ENCODE peak calls at places on chromosome 22, in eight cellular contexts. W is A172, T is smooth muscle cell of the brain vasculature, V is activated T-cell treated with anti-CD3 and anti-CD28 coated beads for 24 hours, Z is IMR-90, P is PC-3, U is NCI-H524 treated with DMSO at 0.1 percent for 48 hours, B is ELR. O is an unnamed sample.

GRCh38 chr22:33785283-33785991 is 134.8 kb downstream of the LARGE1 start:
- DNase-seq in W (peak; percentile 4), T (no peak), V (no peak), Z (peak; percentile 88), P (peak; percentile 17), U (no peak), B (no peak), O (no peak)

GRCh38 chr22:19169002-19169946 is 9.3 kb downstream of the SLC25A1 start:
- DNase-seq in W (no peak), T (no peak), V (no peak), Z (no peak), P (no peak), U (peak; percentile 3), B (no peak), O (no peak)

GRCh38 chr22:39444247-39444800 is 12.5 kb upstream of the MGAT3 start:
- DNase-seq in W (no peak), T (no peak), V (no peak), Z (no peak), P (no peak), U (no peak), B (no peak), O (no peak)

GRCh38 chr22:46350646-46351045 is 15.1 kb downstream of the TRMU start:
- DNase-seq in W (no peak), T (no peak), V (no peak), Z (no peak), P (no peak), U (no peak), B (no peak), O (no peak)

GRCh38 chr22:28983788-28984441 is 77.7 kb downstream of the C22orf31 start:
- DNase-seq in W (no peak), T (no peak), V (no peak), Z (no peak), P (peak; percentile 19), U (no peak), B (no peak), O (no peak)

GRCh38 chr22:19776433-19777031 is 16.0 kb downstream of the TBX1 start:
- DNase-seq in W (no peak), T (no peak), V (no peak), Z (peak; percentile 19), P (no peak), U (no peak), B (no peak), O (no peak)

GRCh38 chr22:36409911-36410756 is 22.4 kb upstream of the MYH9 start:
- DNase-seq in W (no peak), T (no peak), V (peak; percentile 48), Z (no peak), P (peak; percentile 97), U (peak; percentile 50), B (no peak), O (peak; percentile 100)

GRCh38 chr22:38754247-38755154 is 1.3 kb downstream of the SUN2 start:
- DNase-seq in W (peak; percentile 69), T (no peak), V (no peak), Z (peak; percentile 43), P (peak; percentile 67), U (no peak), B (peak; percentile 52), O (peak; percentile 45)

GRCh38 chr22:26364066-26365015 is 64.7 kb upstream of the ASPHD2 start:
- DNase-seq in W (peak; percentile 77), T (peak; percentile 54), V (peak; percentile 37), Z (peak; percentile 80), P (peak; percentile 73), U (peak; percentile 50), B (peak; percentile 85), O (peak; percentile 79)

GRCh38 chr22:28366856-28367255 is 312.8 kb downstream of the TTC28 start:
- DNase-seq in W (no peak), T (no peak), V (no peak), Z (no peak), P (no peak), U (no peak), B (no peak), O (no peak)

GRCh38 chr22:46737105-46737975 is 712 bp downstream of the CERK start:
- DNase-seq in W (no peak), T (no peak), V (peak; percentile 38), Z (peak; percentile 34), P (peak; percentile 5), U (no peak), B (peak; percentile 51), O (no peak)

GRCh38 chr22:30876925-30877553 is 91.5 kb downstream of the MORC2 start:
- DNase-seq in W (no peak), T (no peak), V (no peak), Z (peak; percentile 52), P (no peak), U (no peak), B (no peak), O (no peak)

GRCh38 chr22:46590334-46590733 is 29.9 kb upstream of the GRAMD4 start:
- DNase-seq in W (no peak), T (no peak), V (no peak), Z (no peak), P (no peak), U (no peak), B (no peak), O (no peak)

GRCh38 chr22:17781319-17782031 is 7.2 kb upstream of the BID start:
- DNase-seq in W (peak; percentile 77), T (peak; percentile 57), V (peak; percentile 51), Z (peak; percentile 94), P (peak; percentile 25), U (no peak), B (peak; percentile 81), O (peak; percentile 79)

GRCh38 chr22:45680932-45681700 is 9.5 kb downstream of the ATXN10 start:
- DNase-seq in W (peak; percentile 63), T (no peak), V (no peak), Z (peak; percentile 90), P (peak; percentile 83), U (no peak), B (peak; percentile 85), O (no peak)

GRCh38 chr22:50627914-50628542 is at the start of gene ARSA:
- DNase-seq in W (peak; percentile 42), T (peak; percentile 35), V (peak; percentile 69), Z (peak; percentile 81), P (peak; percentile 79), U (peak; percentile 4), B (peak; percentile 89), O (peak; percentile 77)

GRCh38 chr22:46769191-46769675 is 6.8 kb downstream of the TBC1D22A start:
- DNase-seq in W (no peak), T (no peak), V (no peak), Z (no peak), P (no peak), U (peak; percentile 6), B (no peak), O (peak; percentile 22)

GRCh38 chr22:46539169-46539568 is 1.7 kb upstream of the CELSR1 start:
- DNase-seq in W (peak; percentile 21), T (no peak), V (no peak), Z (no peak), P (no peak), U (no peak), B (no peak), O (no peak)

GRCh38 chr22:35437038-35437437 is 37.1 kb downstream of the MCM5 start:
- DNase-seq in W (peak; percentile 50), T (no peak), V (no peak), Z (no peak), P (peak; percentile 32), U (no peak), B (peak; percentile 44), O (peak; percentile 49)

GRCh38 chr22:39309881-39310714 is 9.3 kb downstream of the RPL3 start:
- DNase-seq in W (peak; percentile 30), T (no peak), V (no peak), Z (peak; percentile 58), P (peak; percentile 36), U (no peak), B (peak; percentile 79), O (no peak)

GRCh38 chr22:36745301-36745995 is 30.5 kb downstream of the IFT27 start:
- DNase-seq in W (no peak), T (no peak), V (no peak), Z (no peak), P (no peak), U (no peak), B (no peak), O (no peak)

GRCh38 chr22:24146190-24146616 is 35.1 kb upstream of the SUSD2 start:
- DNase-seq in W (peak; percentile 53), T (peak; percentile 28), V (no peak), Z (peak; percentile 83), P (peak; percentile 40), U (no peak), B (peak; percentile 47), O (peak; percentile 50)

GRCh38 chr22:28977050-28977449 is 84.6 kb downstream of the C22orf31 start:
- DNase-seq in W (no peak), T (no peak), V (no peak), Z (no peak), P (no peak), U (no peak), B (no peak), O (no peak)

GRCh38 chr22:41674941-41675340 is 13.7 kb downstream of the SNU13 start:
- DNase-seq in W (no peak), T (no peak), V (no peak), Z (no peak), P (no peak), U (no peak), B (no peak), O (no peak)

GRCh38 chr22:22818861-22819855 is 68.5 kb upstream of the IGLL5 start:
- DNase-seq in W (no peak), T (no peak), V (no peak), Z (no peak), P (no peak), U (no peak), B (no peak), O (no peak)

GRCh38 chr22:29093980-29094379 is 21.1 kb downstream of the KREMEN1 start:
- DNase-seq in W (no peak), T (no peak), V (no peak), Z (no peak), P (no peak), U (no peak), B (no peak), O (no peak)

GRCh38 chr22:46697811-46698515 is 40.1 kb downstream of the CERK start:
- DNase-seq in W (no peak), T (no peak), V (no peak), Z (no peak), P (no peak), U (no peak), B (no peak), O (no peak)

GRCh38 chr22:39463931-39464390 is 7.1 kb downstream of the MGAT3 start:
- DNase-seq in W (no peak), T (no peak), V (no peak), Z (no peak), P (no peak), U (no peak), B (no peak), O (no peak)

GRCh38 chr22:28397324-28397723 is 282.3 kb downstream of the TTC28 start:
- DNase-seq in W (no peak), T (no peak), V (no peak), Z (no peak), P (no peak), U (no peak), B (no peak), O (peak; percentile 2)

GRCh38 chr22:41237036-41237706 is 3.6 kb downstream of the CHADL start:
- DNase-seq in W (no peak), T (no peak), V (no peak), Z (no peak), P (no peak), U (no peak), B (no peak), O (no peak)

GRCh38 chr22:36528795-36529718 is at the start of gene EIF3D:
- DNase-seq in W (peak; percentile 95), T (peak; percentile 98), V (peak; percentile 97), Z (peak; percentile 99), P (peak; percentile 98), U (peak; percentile 97), B (peak; percentile 100), O (peak; percentile 99)

GRCh38 chr22:24053481-24054226 is 42.5 kb downstream of the CABIN1 start:
- DNase-seq in W (no peak), T (no peak), V (no peak), Z (no peak), P (no peak), U (no peak), B (peak; percentile 65), O (no peak)

GRCh38 chr22:25061605-25062377 is 109.3 kb downstream of the KIAA1671 start:
- DNase-seq in W (no peak), T (no peak), V (no peak), Z (no peak), P (no peak), U (no peak), B (no peak), O (no peak)

GRCh38 chr22:18110194-18110943 is at the start of gene TUBA8:
- DNase-seq in W (no peak), T (no peak), V (no peak), Z (peak; percentile 16), P (peak; percentile 27), U (no peak), B (peak; percentile 42), O (peak; percentile 48)